ENCODE peak calls at places on chromosome 14, in seven cellular contexts. N, H, X, M, W, F and G are unnamed samples.

GRCh38 chr14:52325126-52325525 is 11.0 kb downstream of the PTGER2 start:
- DNase-seq in H (no peak), M (peak), N (no peak), W (no peak), X (peak), F (no peak), G (peak)

GRCh38 chr14:77314043-77314442 is 6.6 kb downstream of the POMT2 start:
- DNase-seq in X (no peak), W (no peak), F (no peak), H (no peak), N (no peak), M (peak), G (peak)

GRCh38 chr14:61322799-61323290 is 1.5 kb downstream of the PRKCH start:
- DNase-seq in M (peak), H (peak), N (no peak), W (peak), X (peak), F (no peak), G (peak)

GRCh38 chr14:93090826-93091583 is 24.7 kb downstream of the ITPK1 start:
- DNase-seq in N (no peak), H (no peak), W (no peak), X (no peak), M (no peak), F (no peak), G (no peak)

GRCh38 chr14:91891081-91891480 is 23.7 kb upstream of the TC2N start:
- DNase-seq in H (no peak), W (no peak), F (no peak), N (no peak), M (no peak), X (no peak), G (no peak)

GRCh38 chr14:23626946-23627345 is 9.2 kb upstream of the DHRS2 start:
- DNase-seq in X (no peak), F (no peak), N (no peak), H (no peak), W (no peak), M (no peak), G (no peak)

GRCh38 chr14:49940805-49941421 is 48.0 kb downstream of the ARF6 start:
- DNase-seq in F (no peak), W (peak), N (no peak), X (no peak), M (peak), H (no peak), G (peak)

GRCh38 chr14:64193821-64194220 is 100.3 kb downstream of the ESR2 start:
- DNase-seq in F (no peak), M (no peak), W (no peak), H (no peak), N (peak), X (no peak), G (peak)

GRCh38 chr14:44649056-44649455 is 142.0 kb upstream of the FSCB start:
- DNase-seq in X (no peak), W (no peak), H (no peak), M (no peak), F (no peak), N (no peak), G (no peak)

GRCh38 chr14:102768223-102769048 is 8.8 kb upstream of the TRAF3 start:
- DNase-seq in N (no peak), M (no peak), F (peak), H (no peak), X (peak), W (no peak), G (no peak)

GRCh38 chr14:59321184-59321952 is 132.9 kb downstream of the DAAM1 start:
- DNase-seq in W (no peak), N (no peak), X (no peak), F (no peak), H (no peak), M (peak), G (peak)

GRCh38 chr14:75428230-75429104 is 645 bp downstream of the JDP2 start:
- DNase-seq in W (no peak), M (peak), N (peak), X (no peak), H (no peak), F (peak), G (peak)

GRCh38 chr14:59254911-59255545 is 66.6 kb downstream of the DAAM1 start:
- DNase-seq in W (no peak), X (no peak), M (peak), F (no peak), H (no peak), N (no peak), G (no peak)

GRCh38 chr14:67457782-67458181 is 30.7 kb downstream of the TMEM229B start:
- DNase-seq in H (no peak), M (peak), W (no peak), X (no peak), N (peak), F (no peak), G (peak)

GRCh38 chr14:102222751-102223150 is 82.2 kb downstream of the MOK start:
- DNase-seq in H (no peak), W (no peak), M (no peak), N (no peak), F (no peak), X (no peak), G (no peak)

GRCh38 chr14:76131071-76131985 is 20.4 kb upstream of the GPATCH2L start:
- DNase-seq in X (no peak), N (no peak), M (no peak), F (no peak), H (no peak), W (no peak), G (no peak)

GRCh38 chr14:89618821-89619551 is 202.0 kb upstream of the FOXN3 start:
- DNase-seq in W (peak), H (peak), F (peak), N (peak), M (peak), X (peak), G (peak)

GRCh38 chr14:68199465-68200145 is 380.0 kb downstream of the RAD51B start:
- DNase-seq in N (no peak), W (no peak), X (no peak), F (no peak), H (no peak), M (peak), G (peak)

GRCh38 chr14:63952933-63953437 is 100.2 kb downstream of the SYNE2 start:
- DNase-seq in M (no peak), N (no peak), W (no peak), H (no peak), F (no peak), X (no peak), G (peak)

GRCh38 chr14:76473381-76474263 is 97.7 kb downstream of the ESRRB start:
- DNase-seq in F (no peak), W (no peak), X (no peak), N (no peak), H (no peak), M (peak), G (no peak)

GRCh38 chr14:93007225-93007997 is 84.5 kb downstream of the CHGA start:
- DNase-seq in H (no peak), N (no peak), F (peak), X (no peak), W (no peak), M (peak), G (peak)

GRCh38 chr14:106845286-106846087 is 1319.1 kb downstream of the TMEM121 start:
- DNase-seq in N (peak), H (peak), F (peak), M (no peak), X (peak), W (peak), G (no peak)
- H3K4me3 ChIP-seq in N (no peak), H (peak), F (peak), M (no peak), X (no peak), W (peak), G (no peak)

GRCh38 chr14:33933386-33933934 is 17.4 kb downstream of the EGLN3 start:
- DNase-seq in X (no peak), W (no peak), F (no peak), H (no peak), N (no peak), M (no peak), G (no peak)

GRCh38 chr14:33931439-33931838 is 19.4 kb downstream of the EGLN3 start:
- DNase-seq in X (no peak), N (no peak), W (no peak), F (no peak), M (no peak), H (no peak), G (peak)

GRCh38 chr14:33932526-33933292 is 18.2 kb downstream of the EGLN3 start:
- DNase-seq in H (no peak), M (peak), F (no peak), X (no peak), W (no peak), N (no peak), G (no peak)

GRCh38 chr14:33930464-33930863 is 20.4 kb downstream of the EGLN3 start:
- DNase-seq in H (no peak), N (no peak), M (no peak), X (no peak), W (no peak), F (no peak), G (no peak)

DNA sequence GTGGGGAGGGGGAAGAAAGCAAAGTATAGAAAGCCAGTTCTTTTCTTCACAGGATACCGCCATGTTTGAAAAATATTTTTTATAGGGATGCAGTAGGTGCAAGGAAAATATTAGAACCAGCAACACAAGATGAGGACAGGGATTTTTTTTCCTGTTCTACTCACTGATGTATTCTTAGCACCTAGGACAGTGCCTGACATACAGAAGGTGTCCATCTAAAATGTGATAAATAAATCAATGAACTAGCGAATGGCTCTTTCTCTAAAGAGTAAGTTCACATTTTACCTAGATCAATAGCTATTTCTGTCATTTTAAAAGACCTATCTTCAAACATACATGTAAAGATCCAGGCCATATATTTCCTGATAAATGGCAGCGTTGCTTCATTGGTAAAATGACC is 18.8 kb downstream of the EGLN3 start:
- DNase-seq in X (no peak), N (no peak), F (no peak), M (no peak), H (no peak), W (no peak), G (no peak)
- H3K4me3 ChIP-seq in X (no peak), N (no peak), F (no peak), M (no peak), H (no peak), W (no peak), G (no peak)

GRCh38 chr14:25233613-25234012 is 183.7 kb upstream of the STXBP6 start:
- DNase-seq in X (no peak), F (no peak), H (no peak), M (no peak), W (no peak), N (no peak), G (no peak)
- H3K4me3 ChIP-seq in X (no peak), F (no peak), H (no peak), M (no peak), W (no peak), N (no peak), G (no peak)

DNA sequence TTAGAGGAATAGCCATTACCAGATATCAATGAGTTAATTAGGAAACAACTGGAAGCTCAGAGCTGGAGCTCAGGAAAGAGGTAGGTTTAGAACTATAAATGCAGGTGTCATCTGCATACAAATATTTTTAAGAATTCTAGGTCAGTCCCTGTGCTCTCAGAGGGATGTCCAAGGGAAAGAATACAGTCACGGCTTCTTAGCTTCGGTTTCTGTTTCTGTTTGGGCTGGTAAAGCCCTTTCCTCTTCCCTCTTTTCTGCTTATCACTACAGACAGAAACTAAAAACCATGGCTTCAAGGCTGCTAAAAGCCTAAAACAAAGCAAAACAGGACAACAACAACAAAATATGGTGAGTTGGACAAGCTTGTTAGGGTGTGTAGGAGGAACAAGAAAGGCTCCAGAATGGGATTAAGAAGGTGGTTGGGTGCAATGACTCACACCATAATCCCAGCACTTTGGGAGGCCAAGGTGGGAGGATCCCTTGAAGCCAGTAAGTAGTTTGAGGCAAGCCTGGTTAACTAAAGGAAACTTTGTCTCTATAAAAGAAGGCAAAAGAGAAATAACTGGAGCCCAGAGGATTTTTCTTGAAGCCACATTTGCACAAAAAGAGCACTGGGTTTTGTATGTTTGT is 113.0 kb downstream of the SEC23A start:
- DNase-seq in N (no peak), X (no peak), F (no peak), H (no peak), M (no peak), W (no peak), G (no peak)
- H3K4me3 ChIP-seq in N (no peak), X (no peak), F (no peak), H (no peak), M (no peak), W (no peak), G (no peak)